ENCODE peak calls at places on chromosomes 4 and X, in ten cellular contexts. M, P, H, F, U, W, C, V, Q and A are unnamed samples.

GRCh38 chr4:144208074-144208473 is 67.6 kb upstream of the GYPA start:
- DNase-seq in U (no peak), Q (no peak), H (no peak), C (no peak), M (no peak), F (no peak), P (no peak), W (no peak), V (no peak), A (no peak)

GRCh38 chr4:6362896-6363295 is 93.2 kb downstream of the WFS1 start:
- DNase-seq in W (no peak), F (no peak), Q (no peak), U (peak; percentile 55), V (peak; percentile 73), M (no peak), C (no peak), H (no peak), P (peak; percentile 30), A (no peak)

GRCh38 chrX:12439396-12439795 is 301.1 kb downstream of the FRMPD4 start:
- DNase-seq in V (no peak), P (no peak), U (no peak), F (no peak), C (no peak), W (no peak), M (no peak), Q (no peak), H (no peak), A (no peak)

GRCh38 chr4:2829321-2829932 is 14.2 kb upstream of the ADD1 start:
- DNase-seq in U (no peak), F (no peak), W (no peak), P (no peak), Q (no peak), M (no peak), C (no peak), H (no peak), V (no peak), A (no peak)

GRCh38 chr4:114173968-114174367 is 194.5 kb upstream of the ARSJ start:
- DNase-seq in M (no peak), Q (no peak), H (no peak), P (no peak), F (no peak), C (no peak), U (no peak), V (no peak), W (no peak), A (no peak)

GRCh38 chr4:110510955-110511544 is 35.1 kb downstream of the ENPEP start:
- DNase-seq in Q (peak; percentile 26), U (peak; percentile 76), V (no peak), W (no peak), F (no peak), P (peak; percentile 47), H (no peak), C (peak; percentile 49), M (no peak), A (no peak)

GRCh38 chrX:149713279-149714050 is 1.6 kb downstream of the MAGEA11 start:
- DNase-seq in F (no peak), P (no peak), M (no peak), V (no peak), Q (no peak), U (no peak), W (no peak), H (no peak), C (no peak), A (no peak)

GRCh38 chrX:38109042-38109904 is 102.9 kb downstream of the SYTL5 start:
- DNase-seq in U (no peak), C (no peak), W (no peak), F (no peak), M (no peak), P (no peak), H (no peak), V (no peak), Q (no peak), A (no peak)

GRCh38 chrX:147920161-147920666 is 8.5 kb downstream of the FMR1 start:
- DNase-seq in Q (no peak), W (no peak), V (no peak), P (peak; percentile 42), U (no peak), H (no peak), F (no peak), M (no peak), C (no peak), A (no peak)

GRCh38 chr4:98778206-98778605 is 119.8 kb upstream of the TSPAN5 start:
- DNase-seq in H (no peak), W (no peak), F (no peak), Q (peak; percentile 64), P (peak; percentile 80), U (peak; percentile 89), C (peak; percentile 78), M (no peak), V (no peak), A (no peak)

GRCh38 chrX:10079155-10079711 is 77.5 kb upstream of the CLCN4 start:
- DNase-seq in U (peak; percentile 43), H (no peak), P (no peak), Q (no peak), F (no peak), W (no peak), V (no peak), C (no peak), M (no peak), A (no peak)

GRCh38 chr4:71691416-71692073 is 92.3 kb downstream of the GC start:
- DNase-seq in H (no peak), U (no peak), W (no peak), Q (no peak), M (no peak), V (no peak), F (no peak), C (no peak), P (no peak), A (no peak)

GRCh38 chrX:109373468-109373867 is 108.4 kb downstream of the GUCY2F start:
- DNase-seq in H (no peak), U (no peak), F (no peak), V (no peak), C (no peak), M (no peak), P (no peak), Q (no peak), W (no peak), A (no peak)

GRCh38 chr4:8705161-8706145 is 112.9 kb downstream of the CPZ start:
- DNase-seq in H (no peak), M (no peak), F (no peak), V (peak; percentile 31), P (no peak), Q (no peak), C (no peak), U (no peak), W (peak; percentile 3), A (peak; percentile 53)

GRCh38 chrX:25226151-25226550 is 210.4 kb upstream of the ARX start:
- DNase-seq in F (no peak), Q (no peak), M (no peak), W (no peak), P (no peak), V (no peak), H (no peak), C (no peak), U (no peak), A (no peak)

GRCh38 chr4:122224348-122224747 is 72.2 kb downstream of the BLTP1 start:
- DNase-seq in U (peak; percentile 21), W (no peak), F (no peak), C (peak; percentile 14), Q (peak; percentile 3), M (no peak), V (peak; percentile 28), H (no peak), P (peak; percentile 3), A (peak; percentile 12)
- TF ChIP-seq CTCF in U (peak; percentile 37), W (no peak), F (no peak), C (no peak), Q (peak; percentile 55), M (no peak), V (no peak), H (no peak), P (peak; percentile 53), A (peak; percentile 27)

GRCh38 chrX:50613846-50614245 is 143.2 kb upstream of the DGKK start:
- DNase-seq in U (no peak), P (peak; percentile 34), H (no peak), C (no peak), F (no peak), M (no peak), W (no peak), V (no peak), Q (no peak), A (no peak)
- H3K27ac ChIP-seq in U (no peak overlapping the region), P (no peak overlapping the region), H (no peak overlapping the region), C (no peak overlapping the region), F (no peak overlapping the region), M (no peak overlapping the region), W (no peak overlapping the region), V (no peak overlapping the region), Q (no peak overlapping the region), A (no peak overlapping the region)

GRCh38 chr4:28918871-28919270 is 1801.3 kb upstream of the PCDH7 start:
- DNase-seq in Q (no peak), H (no peak), F (no peak), M (no peak), W (no peak), U (no peak), C (no peak), P (no peak), V (no peak), A (no peak)
- TF ChIP-seq CTCF in Q (no peak), H (no peak), F (no peak), M (no peak), W (no peak), U (no peak), C (no peak), P (no peak), V (no peak), A (no peak)

GRCh38 chrX:13764284-13764683 is 29.7 kb downstream of the OFD1 start:
- DNase-seq in F (no peak), C (no peak), P (no peak), W (no peak), M (no peak), Q (no peak), V (no peak), H (no peak), U (no peak), A (peak; percentile 61)

GRCh38 chrX:13762015-13762414 is 27.5 kb downstream of the OFD1 start:
- DNase-seq in V (no peak), W (no peak), U (no peak), P (no peak), M (no peak), C (no peak), F (no peak), H (no peak), Q (no peak), A (no peak)

GRCh38 chrX:13761606-13762005 is 27.1 kb downstream of the OFD1 start:
- DNase-seq in M (no peak), C (no peak), H (no peak), P (no peak), V (peak; percentile 56), W (no peak), F (no peak), U (peak; percentile 6), Q (no peak), A (no peak)

GRCh38 chrX:13763489-13763888 is 28.9 kb downstream of the OFD1 start:
- DNase-seq in Q (no peak), F (no peak), M (no peak), U (no peak), P (no peak), V (no peak), C (no peak), W (peak; percentile 33), H (peak; percentile 50), A (no peak)

DNA sequence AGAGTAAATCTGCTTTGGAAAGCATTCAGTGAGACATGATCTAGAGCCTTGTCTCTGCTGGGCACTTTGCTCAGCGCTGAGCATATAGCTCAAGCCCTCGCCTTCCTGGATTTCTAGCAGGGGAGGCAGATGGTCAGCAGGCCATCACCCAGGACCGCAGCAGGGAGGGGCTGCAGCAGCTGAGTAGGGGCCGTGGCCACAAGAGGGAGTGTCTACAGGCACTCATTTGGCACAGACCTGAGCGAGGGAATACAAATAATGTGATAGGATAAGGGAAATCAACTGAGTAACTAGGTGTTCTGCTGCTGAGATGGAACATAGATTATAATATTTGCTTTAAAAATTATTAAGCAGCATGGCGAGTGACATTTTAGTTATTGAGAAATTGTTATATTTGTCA is 30.2 kb downstream of the OFD1 start:
- DNase-seq in C (peak; percentile 4), V (peak; percentile 69), M (no peak), H (no peak), F (no peak), P (peak; percentile 8), Q (no peak), W (no peak), U (peak; percentile 17), A (peak; percentile 94)
- H3K27ac ChIP-seq in C (no peak overlapping the region), V (no peak overlapping the region), M (peak overlapping the region; percentile 33), H (peak overlapping the region; percentile 22), F (no peak overlapping the region), P (no peak overlapping the region), Q (no peak overlapping the region), W (peak overlapping the region; percentile 10), U (no peak overlapping the region), A (peak overlapping the region; percentile 81)